ENCODE peak calls at places on chromosomes 11 and 22, in eight cellular contexts. One of them, this sample, is unnamed.

GRCh38 chr22:30931541-30932300 is 36.9 kb downstream of the MORC2 start:
- ATAC-seq in T-cell: no peak
- ATAC-seq in activated CD8-positive, alpha-beta memory T cell treated with anti-CD3 and anti-CD28 coated beads, Interleukin-2, amount 10 ng/mL, durations not matched to agents 7 days and 5 days: no peak
- ATAC-seq in right cardiac atrium: no peak
- ATAC-seq in lower lobe of right lung: no peak
- ATAC-seq in activated naive CD8-positive, alpha-beta T cell treated with anti-CD3 and anti-CD28 coated beads, Interleukin-2, amount 10 ng/mL, durations not matched to agents 7 days and 5 days: no peak
- ATAC-seq in pancreas: no peak
- ATAC-seq in WTC11: no peak
- ATAC-seq in this sample: no peak

GRCh38 chr11:128481135-128481534 is 106.2 kb downstream of the ETS1 start:
- ATAC-seq in T-cell: no peak
- ATAC-seq in WTC11: no peak
- ATAC-seq in right cardiac atrium: peak; percentile 69
- ATAC-seq in pancreas: peak; percentile 62
- ATAC-seq in activated CD8-positive, alpha-beta memory T cell treated with anti-CD3 and anti-CD28 coated beads, Interleukin-2, amount 10 ng/mL, durations not matched to agents 7 days and 5 days: no peak
- ATAC-seq in activated naive CD8-positive, alpha-beta T cell treated with anti-CD3 and anti-CD28 coated beads, Interleukin-2, amount 10 ng/mL, durations not matched to agents 7 days and 5 days: no peak
- ATAC-seq in lower lobe of right lung: peak; percentile 52
- ATAC-seq in this sample: no peak

GRCh38 chr11:6269994-6270393 is 10.4 kb downstream of the CCKBR start:
- ATAC-seq in right cardiac atrium: no peak
- ATAC-seq in activated CD8-positive, alpha-beta memory T cell treated with anti-CD3 and anti-CD28 coated beads, Interleukin-2, amount 10 ng/mL, durations not matched to agents 7 days and 5 days: no peak
- ATAC-seq in T-cell: no peak
- ATAC-seq in pancreas: peak; percentile 46
- ATAC-seq in activated naive CD8-positive, alpha-beta T cell treated with anti-CD3 and anti-CD28 coated beads, Interleukin-2, amount 10 ng/mL, durations not matched to agents 7 days and 5 days: no peak
- ATAC-seq in lower lobe of right lung: peak; percentile 26
- ATAC-seq in WTC11: peak; percentile 38
- ATAC-seq in this sample: no peak

GRCh38 chr11:11501546-11502274 is 120.1 kb downstream of the GALNT18 start:
- ATAC-seq in activated naive CD8-positive, alpha-beta T cell treated with anti-CD3 and anti-CD28 coated beads, Interleukin-2, amount 10 ng/mL, durations not matched to agents 7 days and 5 days: no peak
- ATAC-seq in T-cell: no peak
- ATAC-seq in right cardiac atrium: peak; percentile 45
- ATAC-seq in pancreas: peak; percentile 56
- ATAC-seq in lower lobe of right lung: peak; percentile 50
- ATAC-seq in WTC11: peak; percentile 28
- ATAC-seq in activated CD8-positive, alpha-beta memory T cell treated with anti-CD3 and anti-CD28 coated beads, Interleukin-2, amount 10 ng/mL, durations not matched to agents 7 days and 5 days: no peak
- ATAC-seq in this sample: no peak

GRCh38 chr11:33944693-33945424 is 53.0 kb upstream of the LMO2 start:
- ATAC-seq in lower lobe of right lung: no peak
- ATAC-seq in activated CD8-positive, alpha-beta memory T cell treated with anti-CD3 and anti-CD28 coated beads, Interleukin-2, amount 10 ng/mL, durations not matched to agents 7 days and 5 days: no peak
- ATAC-seq in T-cell: no peak
- ATAC-seq in pancreas: no peak
- ATAC-seq in right cardiac atrium: no peak
- ATAC-seq in activated naive CD8-positive, alpha-beta T cell treated with anti-CD3 and anti-CD28 coated beads, Interleukin-2, amount 10 ng/mL, durations not matched to agents 7 days and 5 days: no peak
- ATAC-seq in WTC11: no peak
- ATAC-seq in this sample: no peak

GRCh38 chr11:33116535-33116934 is 44.7 kb downstream of the CSTF3 start:
- ATAC-seq in lower lobe of right lung: no peak
- ATAC-seq in activated CD8-positive, alpha-beta memory T cell treated with anti-CD3 and anti-CD28 coated beads, Interleukin-2, amount 10 ng/mL, durations not matched to agents 7 days and 5 days: no peak
- ATAC-seq in pancreas: peak; percentile 66
- ATAC-seq in right cardiac atrium: no peak
- ATAC-seq in T-cell: no peak
- ATAC-seq in activated naive CD8-positive, alpha-beta T cell treated with anti-CD3 and anti-CD28 coated beads, Interleukin-2, amount 10 ng/mL, durations not matched to agents 7 days and 5 days: no peak
- ATAC-seq in WTC11: peak; percentile 55
- ATAC-seq in this sample: no peak

GRCh38 chr11:44773351-44773965 is 46.7 kb downstream of the TSPAN18 start:
- ATAC-seq in WTC11: no peak
- ATAC-seq in T-cell: no peak
- ATAC-seq in activated CD8-positive, alpha-beta memory T cell treated with anti-CD3 and anti-CD28 coated beads, Interleukin-2, amount 10 ng/mL, durations not matched to agents 7 days and 5 days: no peak
- ATAC-seq in pancreas: no peak
- ATAC-seq in lower lobe of right lung: no peak
- ATAC-seq in right cardiac atrium: no peak
- ATAC-seq in activated naive CD8-positive, alpha-beta T cell treated with anti-CD3 and anti-CD28 coated beads, Interleukin-2, amount 10 ng/mL, durations not matched to agents 7 days and 5 days: no peak
- ATAC-seq in this sample: no peak

GRCh38 chr11:105070221-105070789 is 25.2 kb upstream of the CARD16 start:
- ATAC-seq in activated CD8-positive, alpha-beta memory T cell treated with anti-CD3 and anti-CD28 coated beads, Interleukin-2, amount 10 ng/mL, durations not matched to agents 7 days and 5 days: peak; percentile 57
- ATAC-seq in WTC11: no peak
- ATAC-seq in right cardiac atrium: no peak
- ATAC-seq in T-cell: peak; percentile 48
- ATAC-seq in pancreas: no peak
- ATAC-seq in activated naive CD8-positive, alpha-beta T cell treated with anti-CD3 and anti-CD28 coated beads, Interleukin-2, amount 10 ng/mL, durations not matched to agents 7 days and 5 days: peak; percentile 68
- ATAC-seq in lower lobe of right lung: peak; percentile 56
- ATAC-seq in this sample: peak; percentile 48

GRCh38 chr11:115555336-115556090 is 51.3 kb upstream of the CADM1 start:
- ATAC-seq in lower lobe of right lung: no peak
- ATAC-seq in activated naive CD8-positive, alpha-beta T cell treated with anti-CD3 and anti-CD28 coated beads, Interleukin-2, amount 10 ng/mL, durations not matched to agents 7 days and 5 days: no peak
- ATAC-seq in T-cell: no peak
- ATAC-seq in right cardiac atrium: no peak
- ATAC-seq in pancreas: no peak
- ATAC-seq in activated CD8-positive, alpha-beta memory T cell treated with anti-CD3 and anti-CD28 coated beads, Interleukin-2, amount 10 ng/mL, durations not matched to agents 7 days and 5 days: no peak
- ATAC-seq in WTC11: no peak
- ATAC-seq in this sample: no peak

GRCh38 chr11:102384419-102385052 is 37.5 kb downstream of the BIRC2 start:
- ATAC-seq in lower lobe of right lung: peak; percentile 36
- ATAC-seq in WTC11: peak; percentile 30
- ATAC-seq in pancreas: no peak
- ATAC-seq in activated CD8-positive, alpha-beta memory T cell treated with anti-CD3 and anti-CD28 coated beads, Interleukin-2, amount 10 ng/mL, durations not matched to agents 7 days and 5 days: no peak
- ATAC-seq in T-cell: no peak
- ATAC-seq in right cardiac atrium: peak; percentile 96
- ATAC-seq in activated naive CD8-positive, alpha-beta T cell treated with anti-CD3 and anti-CD28 coated beads, Interleukin-2, amount 10 ng/mL, durations not matched to agents 7 days and 5 days: no peak
- ATAC-seq in this sample: no peak

GRCh38 chr11:35154960-35155359 is 16.0 kb downstream of the CD44 start:
- ATAC-seq in lower lobe of right lung: no peak
- ATAC-seq in pancreas: no peak
- ATAC-seq in activated CD8-positive, alpha-beta memory T cell treated with anti-CD3 and anti-CD28 coated beads, Interleukin-2, amount 10 ng/mL, durations not matched to agents 7 days and 5 days: no peak
- ATAC-seq in WTC11: no peak
- ATAC-seq in right cardiac atrium: no peak
- ATAC-seq in activated naive CD8-positive, alpha-beta T cell treated with anti-CD3 and anti-CD28 coated beads, Interleukin-2, amount 10 ng/mL, durations not matched to agents 7 days and 5 days: no peak
- ATAC-seq in T-cell: no peak
- ATAC-seq in this sample: no peak

GRCh38 chr11:77508031-77508430 is 34.1 kb upstream of the PAK1 start:
- ATAC-seq in pancreas: no peak
- ATAC-seq in activated naive CD8-positive, alpha-beta T cell treated with anti-CD3 and anti-CD28 coated beads, Interleukin-2, amount 10 ng/mL, durations not matched to agents 7 days and 5 days: no peak
- ATAC-seq in T-cell: no peak
- ATAC-seq in right cardiac atrium: no peak
- ATAC-seq in WTC11: no peak
- ATAC-seq in lower lobe of right lung: no peak
- ATAC-seq in activated CD8-positive, alpha-beta memory T cell treated with anti-CD3 and anti-CD28 coated beads, Interleukin-2, amount 10 ng/mL, durations not matched to agents 7 days and 5 days: no peak
- ATAC-seq in this sample: no peak

GRCh38 chr22:39901519-39902146 is 749 bp downstream of the GRAP2 start:
- ATAC-seq in activated CD8-positive, alpha-beta memory T cell treated with anti-CD3 and anti-CD28 coated beads, Interleukin-2, amount 10 ng/mL, durations not matched to agents 7 days and 5 days: no peak
- ATAC-seq in activated naive CD8-positive, alpha-beta T cell treated with anti-CD3 and anti-CD28 coated beads, Interleukin-2, amount 10 ng/mL, durations not matched to agents 7 days and 5 days: no peak
- ATAC-seq in lower lobe of right lung: no peak
- ATAC-seq in WTC11: no peak
- ATAC-seq in right cardiac atrium: no peak
- ATAC-seq in pancreas: no peak
- ATAC-seq in T-cell: no peak
- ATAC-seq in this sample: no peak

GRCh38 chr11:112315057-112315720 is 54.5 kb upstream of the PLET1 start:
- ATAC-seq in T-cell: no peak
- ATAC-seq in right cardiac atrium: no peak
- ATAC-seq in WTC11: no peak
- ATAC-seq in lower lobe of right lung: no peak
- ATAC-seq in pancreas: no peak
- ATAC-seq in activated CD8-positive, alpha-beta memory T cell treated with anti-CD3 and anti-CD28 coated beads, Interleukin-2, amount 10 ng/mL, durations not matched to agents 7 days and 5 days: no peak
- ATAC-seq in activated naive CD8-positive, alpha-beta T cell treated with anti-CD3 and anti-CD28 coated beads, Interleukin-2, amount 10 ng/mL, durations not matched to agents 7 days and 5 days: no peak
- ATAC-seq in this sample: no peak

GRCh38 chr11:20243974-20244373 is 83.7 kb upstream of the DBX1 start:
- ATAC-seq in WTC11: no peak
- ATAC-seq in pancreas: no peak
- ATAC-seq in right cardiac atrium: no peak
- ATAC-seq in activated CD8-positive, alpha-beta memory T cell treated with anti-CD3 and anti-CD28 coated beads, Interleukin-2, amount 10 ng/mL, durations not matched to agents 7 days and 5 days: no peak
- ATAC-seq in activated naive CD8-positive, alpha-beta T cell treated with anti-CD3 and anti-CD28 coated beads, Interleukin-2, amount 10 ng/mL, durations not matched to agents 7 days and 5 days: no peak
- ATAC-seq in lower lobe of right lung: no peak
- ATAC-seq in T-cell: no peak
- ATAC-seq in this sample: no peak

GRCh38 chr11:34056672-34057071 is 5.1 kb downstream of the CAPRIN1 start:
- ATAC-seq in activated CD8-positive, alpha-beta memory T cell treated with anti-CD3 and anti-CD28 coated beads, Interleukin-2, amount 10 ng/mL, durations not matched to agents 7 days and 5 days: no peak
- ATAC-seq in WTC11: no peak
- ATAC-seq in pancreas: no peak
- ATAC-seq in lower lobe of right lung: no peak
- ATAC-seq in T-cell: no peak
- ATAC-seq in right cardiac atrium: no peak
- ATAC-seq in activated naive CD8-positive, alpha-beta T cell treated with anti-CD3 and anti-CD28 coated beads, Interleukin-2, amount 10 ng/mL, durations not matched to agents 7 days and 5 days: no peak
- ATAC-seq in this sample: no peak

GRCh38 chr11:20037358-20037757 is 122.9 kb downstream of the DBX1 start:
- ATAC-seq in lower lobe of right lung: no peak
- ATAC-seq in WTC11: no peak
- ATAC-seq in T-cell: no peak
- ATAC-seq in activated CD8-positive, alpha-beta memory T cell treated with anti-CD3 and anti-CD28 coated beads, Interleukin-2, amount 10 ng/mL, durations not matched to agents 7 days and 5 days: no peak
- ATAC-seq in pancreas: no peak
- ATAC-seq in right cardiac atrium: no peak
- ATAC-seq in activated naive CD8-positive, alpha-beta T cell treated with anti-CD3 and anti-CD28 coated beads, Interleukin-2, amount 10 ng/mL, durations not matched to agents 7 days and 5 days: no peak
- ATAC-seq in this sample: peak; percentile 76

GRCh38 chr11:44708523-44709280 is 18.1 kb upstream of the TSPAN18 start:
- ATAC-seq in activated CD8-positive, alpha-beta memory T cell treated with anti-CD3 and anti-CD28 coated beads, Interleukin-2, amount 10 ng/mL, durations not matched to agents 7 days and 5 days: no peak
- ATAC-seq in WTC11: no peak
- ATAC-seq in T-cell: no peak
- ATAC-seq in pancreas: no peak
- ATAC-seq in lower lobe of right lung: no peak
- ATAC-seq in activated naive CD8-positive, alpha-beta T cell treated with anti-CD3 and anti-CD28 coated beads, Interleukin-2, amount 10 ng/mL, durations not matched to agents 7 days and 5 days: no peak
- ATAC-seq in right cardiac atrium: no peak
- ATAC-seq in this sample: peak; percentile 23

GRCh38 chr22:31652129-31652528 is 9.9 kb downstream of the PISD start:
- ATAC-seq in pancreas: no peak
- ATAC-seq in T-cell: no peak
- ATAC-seq in activated naive CD8-positive, alpha-beta T cell treated with anti-CD3 and anti-CD28 coated beads, Interleukin-2, amount 10 ng/mL, durations not matched to agents 7 days and 5 days: no peak
- ATAC-seq in right cardiac atrium: no peak
- ATAC-seq in WTC11: no peak
- ATAC-seq in lower lobe of right lung: no peak
- ATAC-seq in activated CD8-positive, alpha-beta memory T cell treated with anti-CD3 and anti-CD28 coated beads, Interleukin-2, amount 10 ng/mL, durations not matched to agents 7 days and 5 days: no peak
- ATAC-seq in this sample: peak; percentile 51

GRCh38 chr11:65116370-65117205 is 913 bp downstream of the ZNHIT2 start:
- ATAC-seq in WTC11: peak; percentile 0
- ATAC-seq in T-cell: peak; percentile 13
- ATAC-seq in activated CD8-positive, alpha-beta memory T cell treated with anti-CD3 and anti-CD28 coated beads, Interleukin-2, amount 10 ng/mL, durations not matched to agents 7 days and 5 days: no peak
- ATAC-seq in right cardiac atrium: peak; percentile 0
- ATAC-seq in pancreas: no peak
- ATAC-seq in lower lobe of right lung: peak; percentile 13
- ATAC-seq in activated naive CD8-positive, alpha-beta T cell treated with anti-CD3 and anti-CD28 coated beads, Interleukin-2, amount 10 ng/mL, durations not matched to agents 7 days and 5 days: peak; percentile 7
- ATAC-seq in this sample: peak; percentile 22

GRCh38 chr11:13486926-13487660 is 8.7 kb downstream of the PTH start:
- ATAC-seq in lower lobe of right lung: peak; percentile 90
- ATAC-seq in WTC11: peak; percentile 98
- ATAC-seq in activated naive CD8-positive, alpha-beta T cell treated with anti-CD3 and anti-CD28 coated beads, Interleukin-2, amount 10 ng/mL, durations not matched to agents 7 days and 5 days: peak; percentile 92
- ATAC-seq in T-cell: peak; percentile 93
- ATAC-seq in activated CD8-positive, alpha-beta memory T cell treated with anti-CD3 and anti-CD28 coated beads, Interleukin-2, amount 10 ng/mL, durations not matched to agents 7 days and 5 days: peak; percentile 93
- ATAC-seq in right cardiac atrium: peak; percentile 71
- ATAC-seq in pancreas: peak; percentile 98
- ATAC-seq in this sample: peak; percentile 86

GRCh38 chr11:13962562-13963168 is at the start of gene SPON1:
- ATAC-seq in WTC11: peak; percentile 73
- ATAC-seq in activated CD8-positive, alpha-beta memory T cell treated with anti-CD3 and anti-CD28 coated beads, Interleukin-2, amount 10 ng/mL, durations not matched to agents 7 days and 5 days: peak; percentile 65
- ATAC-seq in activated naive CD8-positive, alpha-beta T cell treated with anti-CD3 and anti-CD28 coated beads, Interleukin-2, amount 10 ng/mL, durations not matched to agents 7 days and 5 days: peak; percentile 77
- ATAC-seq in T-cell: peak; percentile 77
- ATAC-seq in lower lobe of right lung: peak; percentile 72
- ATAC-seq in pancreas: peak; percentile 83
- ATAC-seq in right cardiac atrium: peak; percentile 90
- ATAC-seq in this sample: peak; percentile 63

GRCh38 chr11:94934362-94934761 is 39.0 kb downstream of the CWC15 start:
- ATAC-seq in right cardiac atrium: no peak
- ATAC-seq in lower lobe of right lung: no peak
- ATAC-seq in T-cell: peak; percentile 41
- ATAC-seq in activated CD8-positive, alpha-beta memory T cell treated with anti-CD3 and anti-CD28 coated beads, Interleukin-2, amount 10 ng/mL, durations not matched to agents 7 days and 5 days: no peak
- ATAC-seq in WTC11: peak; percentile 87
- ATAC-seq in pancreas: no peak
- ATAC-seq in activated naive CD8-positive, alpha-beta T cell treated with anti-CD3 and anti-CD28 coated beads, Interleukin-2, amount 10 ng/mL, durations not matched to agents 7 days and 5 days: peak; percentile 72
- ATAC-seq in this sample: peak; percentile 48

GRCh38 chr11:113593698-113594308 is 112.3 kb downstream of the TMPRSS5 start:
- ATAC-seq in WTC11: no peak
- ATAC-seq in T-cell: no peak
- ATAC-seq in right cardiac atrium: peak; percentile 41
- ATAC-seq in activated naive CD8-positive, alpha-beta T cell treated with anti-CD3 and anti-CD28 coated beads, Interleukin-2, amount 10 ng/mL, durations not matched to agents 7 days and 5 days: peak; percentile 39
- ATAC-seq in activated CD8-positive, alpha-beta memory T cell treated with anti-CD3 and anti-CD28 coated beads, Interleukin-2, amount 10 ng/mL, durations not matched to agents 7 days and 5 days: peak; percentile 85
- ATAC-seq in pancreas: peak; percentile 24
- ATAC-seq in lower lobe of right lung: peak; percentile 46
- ATAC-seq in this sample: peak; percentile 94

GRCh38 chr11:19511066-19511412 is 201.6 kb upstream of the NAV2 start:
- ATAC-seq in activated CD8-positive, alpha-beta memory T cell treated with anti-CD3 and anti-CD28 coated beads, Interleukin-2, amount 10 ng/mL, durations not matched to agents 7 days and 5 days: no peak
- ATAC-seq in pancreas: no peak
- ATAC-seq in lower lobe of right lung: peak; percentile 28
- ATAC-seq in WTC11: no peak
- ATAC-seq in T-cell: no peak
- ATAC-seq in right cardiac atrium: no peak
- ATAC-seq in activated naive CD8-positive, alpha-beta T cell treated with anti-CD3 and anti-CD28 coated beads, Interleukin-2, amount 10 ng/mL, durations not matched to agents 7 days and 5 days: no peak
- ATAC-seq in this sample: no peak

GRCh38 chr22:46612904-46613605 is 7.1 kb upstream of the GRAMD4 start:
- ATAC-seq in activated CD8-positive, alpha-beta memory T cell treated with anti-CD3 and anti-CD28 coated beads, Interleukin-2, amount 10 ng/mL, durations not matched to agents 7 days and 5 days: peak; percentile 53
- ATAC-seq in right cardiac atrium: peak; percentile 36
- ATAC-seq in T-cell: peak; percentile 47
- ATAC-seq in lower lobe of right lung: peak; percentile 31
- ATAC-seq in WTC11: peak; percentile 16
- ATAC-seq in pancreas: peak; percentile 14
- ATAC-seq in activated naive CD8-positive, alpha-beta T cell treated with anti-CD3 and anti-CD28 coated beads, Interleukin-2, amount 10 ng/mL, durations not matched to agents 7 days and 5 days: peak; percentile 40
- ATAC-seq in this sample: peak; percentile 59

GRCh38 chr22:44542561-44543222 is 44.7 kb upstream of the RTL6 start:
- ATAC-seq in lower lobe of right lung: no peak
- ATAC-seq in activated CD8-positive, alpha-beta memory T cell treated with anti-CD3 and anti-CD28 coated beads, Interleukin-2, amount 10 ng/mL, durations not matched to agents 7 days and 5 days: no peak
- ATAC-seq in right cardiac atrium: no peak
- ATAC-seq in T-cell: peak; percentile 9
- ATAC-seq in WTC11: no peak
- ATAC-seq in pancreas: no peak
- ATAC-seq in activated naive CD8-positive, alpha-beta T cell treated with anti-CD3 and anti-CD28 coated beads, Interleukin-2, amount 10 ng/mL, durations not matched to agents 7 days and 5 days: no peak
- ATAC-seq in this sample: no peak

GRCh38 chr11:120225372-120225909 is 14.5 kb upstream of the POU2F3 start:
- ATAC-seq in WTC11: no peak
- ATAC-seq in activated CD8-positive, alpha-beta memory T cell treated with anti-CD3 and anti-CD28 coated beads, Interleukin-2, amount 10 ng/mL, durations not matched to agents 7 days and 5 days: no peak
- ATAC-seq in pancreas: no peak
- ATAC-seq in lower lobe of right lung: no peak
- ATAC-seq in right cardiac atrium: peak; percentile 34
- ATAC-seq in T-cell: no peak
- ATAC-seq in activated naive CD8-positive, alpha-beta T cell treated with anti-CD3 and anti-CD28 coated beads, Interleukin-2, amount 10 ng/mL, durations not matched to agents 7 days and 5 days: no peak
- ATAC-seq in this sample: no peak

GRCh38 chr11:44454686-44455085 is 110.8 kb upstream of the CD82 start:
- ATAC-seq in lower lobe of right lung: no peak
- ATAC-seq in WTC11: no peak
- ATAC-seq in pancreas: no peak
- ATAC-seq in activated CD8-positive, alpha-beta memory T cell treated with anti-CD3 and anti-CD28 coated beads, Interleukin-2, amount 10 ng/mL, durations not matched to agents 7 days and 5 days: no peak
- ATAC-seq in right cardiac atrium: peak; percentile 55
- ATAC-seq in activated naive CD8-positive, alpha-beta T cell treated with anti-CD3 and anti-CD28 coated beads, Interleukin-2, amount 10 ng/mL, durations not matched to agents 7 days and 5 days: no peak
- ATAC-seq in T-cell: no peak
- ATAC-seq in this sample: no peak

GRCh38 chr11:95461858-95462257 is 230.9 kb upstream of the SESN3 start:
- ATAC-seq in activated CD8-positive, alpha-beta memory T cell treated with anti-CD3 and anti-CD28 coated beads, Interleukin-2, amount 10 ng/mL, durations not matched to agents 7 days and 5 days: no peak
- ATAC-seq in WTC11: no peak
- ATAC-seq in pancreas: no peak
- ATAC-seq in activated naive CD8-positive, alpha-beta T cell treated with anti-CD3 and anti-CD28 coated beads, Interleukin-2, amount 10 ng/mL, durations not matched to agents 7 days and 5 days: no peak
- ATAC-seq in lower lobe of right lung: no peak
- ATAC-seq in T-cell: no peak
- ATAC-seq in right cardiac atrium: no peak
- ATAC-seq in this sample: no peak

GRCh38 chr22:25542720-25543402 is 21.6 kb upstream of the GRK3 start:
- ATAC-seq in activated CD8-positive, alpha-beta memory T cell treated with anti-CD3 and anti-CD28 coated beads, Interleukin-2, amount 10 ng/mL, durations not matched to agents 7 days and 5 days: no peak
- ATAC-seq in lower lobe of right lung: no peak
- ATAC-seq in activated naive CD8-positive, alpha-beta T cell treated with anti-CD3 and anti-CD28 coated beads, Interleukin-2, amount 10 ng/mL, durations not matched to agents 7 days and 5 days: no peak
- ATAC-seq in T-cell: no peak
- ATAC-seq in WTC11: no peak
- ATAC-seq in right cardiac atrium: peak; percentile 12
- ATAC-seq in pancreas: no peak
- ATAC-seq in this sample: no peak

GRCh38 chr11:23359297-23359696 is 499.0 kb upstream of the CCDC179 start:
- ATAC-seq in activated CD8-positive, alpha-beta memory T cell treated with anti-CD3 and anti-CD28 coated beads, Interleukin-2, amount 10 ng/mL, durations not matched to agents 7 days and 5 days: no peak
- ATAC-seq in lower lobe of right lung: no peak
- ATAC-seq in right cardiac atrium: no peak
- ATAC-seq in pancreas: peak; percentile 100
- ATAC-seq in T-cell: no peak
- ATAC-seq in activated naive CD8-positive, alpha-beta T cell treated with anti-CD3 and anti-CD28 coated beads, Interleukin-2, amount 10 ng/mL, durations not matched to agents 7 days and 5 days: no peak
- ATAC-seq in WTC11: no peak
- ATAC-seq in this sample: no peak

GRCh38 chr11:19237813-19238212 is 2.9 kb downstream of the E2F8 start:
- ATAC-seq in right cardiac atrium: no peak
- ATAC-seq in activated CD8-positive, alpha-beta memory T cell treated with anti-CD3 and anti-CD28 coated beads, Interleukin-2, amount 10 ng/mL, durations not matched to agents 7 days and 5 days: no peak
- ATAC-seq in activated naive CD8-positive, alpha-beta T cell treated with anti-CD3 and anti-CD28 coated beads, Interleukin-2, amount 10 ng/mL, durations not matched to agents 7 days and 5 days: no peak
- ATAC-seq in lower lobe of right lung: no peak
- ATAC-seq in WTC11: no peak
- ATAC-seq in T-cell: no peak
- ATAC-seq in pancreas: no peak
- ATAC-seq in this sample: no peak

GRCh38 chr11:62125316-62125715 is 1.5 kb downstream of the INCENP start:
- ATAC-seq in T-cell: no peak
- ATAC-seq in pancreas: no peak
- ATAC-seq in WTC11: no peak
- ATAC-seq in lower lobe of right lung: no peak
- ATAC-seq in activated CD8-positive, alpha-beta memory T cell treated with anti-CD3 and anti-CD28 coated beads, Interleukin-2, amount 10 ng/mL, durations not matched to agents 7 days and 5 days: no peak
- ATAC-seq in right cardiac atrium: no peak
- ATAC-seq in activated naive CD8-positive, alpha-beta T cell treated with anti-CD3 and anti-CD28 coated beads, Interleukin-2, amount 10 ng/mL, durations not matched to agents 7 days and 5 days: no peak
- ATAC-seq in this sample: no peak